ENCODE peak calls at places on chromosomes 5 and 9, in eight cellular contexts. S is fibroblast of the conjunctiva; C is SW 1271; D is mammary epithelial cell; V is RWPE2; G is activated naive CD4-positive, alpha-beta T cell treated with anti-CD3 and anti-CD28 coated beads, Interleukin-2, amount 50 U/mL, for 16 hours; N is ACHN; J is Ammon's horn. Q is an unnamed sample.

GRCh38 chr5:103290846-103291245 is 32.3 kb downstream of the MACIR start:
- DNase-seq in S (no peak), D (no peak), N (no peak), V (no peak), C (no peak), J (peak), G (no peak), Q (peak)

GRCh38 chr9:36187414-36187813 is 3.3 kb upstream of the CLTA start:
- DNase-seq in G (no peak), V (no peak), N (peak), C (no peak), D (peak), S (no peak), J (no peak), Q (no peak)

GRCh38 chr9:6045364-6045763 is 29.9 kb upstream of the RANBP6 start:
- DNase-seq in V (no peak), S (no peak), J (no peak), D (no peak), N (no peak), G (no peak), C (no peak), Q (no peak)

GRCh38 chr5:136192526-136193395 is at the start of gene SMIM32:
- DNase-seq in J (no peak), G (no peak), C (no peak), V (peak), N (no peak), D (no peak), S (no peak), Q (no peak)

GRCh38 chr5:140351609-140352334 is 5.4 kb upstream of the HBEGF start:
- DNase-seq in N (peak), G (peak), D (peak), J (peak), C (peak), S (peak), V (no peak), Q (peak)

GRCh38 chr5:53010819-53011218 is 21.7 kb downstream of the ITGA2 start:
- DNase-seq in C (no peak), V (no peak), G (no peak), S (no peak), D (peak), N (no peak), J (no peak), Q (no peak)

GRCh38 chr5:158658439-158659230 is 441.1 kb downstream of the EBF1 start:
- DNase-seq in J (no peak), D (no peak), V (no peak), S (peak), G (no peak), N (no peak), C (no peak), Q (no peak)

GRCh38 chr9:129320575-129321311 is 142.7 kb upstream of the IER5L start:
- DNase-seq in D (no peak), N (peak), J (peak), V (no peak), C (no peak), G (peak), S (peak), Q (peak)

GRCh38 chr5:40043916-40044315 is 619.1 kb upstream of the DAB2 start:
- DNase-seq in V (no peak), N (no peak), G (no peak), S (no peak), D (no peak), C (no peak), J (no peak), Q (no peak)

GRCh38 chr9:124709291-124709690 is 61.8 kb downstream of the NR6A1 start:
- DNase-seq in G (no peak), V (no peak), N (no peak), C (no peak), D (no peak), S (no peak), J (no peak), Q (no peak)

GRCh38 chr5:178067705-178068104 is 45.6 kb upstream of the N4BP3 start:
- DNase-seq in C (no peak), V (no peak), N (no peak), S (no peak), G (no peak), J (no peak), D (no peak), Q (no peak)

GRCh38 chr9:131960311-131960710 is 119.4 kb downstream of the MED27 start:
- DNase-seq in C (no peak), J (no peak), S (no peak), N (peak), V (no peak), G (no peak), D (peak), Q (peak)

GRCh38 chr5:73719616-73720015 is 93.6 kb downstream of the ARHGEF28 start:
- DNase-seq in C (no peak), G (no peak), J (no peak), N (no peak), D (no peak), S (no peak), V (no peak), Q (no peak)

GRCh38 chr5:38130346-38130745 is 128.0 kb upstream of the EGFLAM start:
- DNase-seq in G (no peak), S (no peak), V (no peak), N (no peak), C (no peak), D (no peak), J (no peak), Q (no peak)

GRCh38 chr5:73851782-73852181 is 225.8 kb downstream of the ARHGEF28 start:
- DNase-seq in V (no peak), D (no peak), C (no peak), S (no peak), J (no peak), N (no peak), G (no peak), Q (no peak)

GRCh38 chr9:117706421-117707150 is 2.4 kb downstream of the TLR4 start:
- DNase-seq in N (no peak), S (no peak), J (no peak), G (no peak), V (no peak), C (no peak), D (peak), Q (no peak)

GRCh38 chr9:127698985-127699670 is 7.7 kb upstream of the CFAP157 start:
- DNase-seq in N (peak), J (peak), D (peak), S (peak), G (peak), C (peak), V (peak), Q (peak)

GRCh38 chr5:87074934-87075541 is 192.6 kb upstream of the RASA1 start:
- DNase-seq in J (no peak), V (no peak), D (peak), C (no peak), N (no peak), S (no peak), G (no peak), Q (no peak)

GRCh38 chr5:139657363-139658321 is 9.5 kb downstream of the CXXC5 start:
- DNase-seq in C (no peak), D (no peak), G (no peak), J (no peak), V (no peak), S (no peak), N (no peak), Q (no peak)

GRCh38 chr5:55934117-55934613 is 60.6 kb downstream of the IL6ST start:
- DNase-seq in V (no peak), C (no peak), N (no peak), D (peak), J (no peak), S (no peak), G (no peak), Q (no peak)

GRCh38 chr5:9269024-9269423 is 276.9 kb downstream of the SEMA5A start:
- DNase-seq in S (no peak), D (peak), N (no peak), G (no peak), J (no peak), V (no peak), C (no peak), Q (no peak)

GRCh38 chr9:130732131-130732530 is 38.6 kb downstream of the EXOSC2 start:
- DNase-seq in N (peak), J (no peak), C (no peak), V (no peak), D (peak), S (no peak), G (no peak), Q (no peak)

GRCh38 chr5:176769911-176770310 is 40.4 kb upstream of the UNC5A start:
- DNase-seq in G (no peak), N (no peak), D (no peak), J (no peak), V (no peak), C (no peak), S (no peak), Q (no peak)

GRCh38 chr5:125411163-125412050 is 665.0 kb upstream of the ZNF608 start:
- DNase-seq in D (peak), V (no peak), C (no peak), G (no peak), S (peak), N (peak), J (peak), Q (peak)

GRCh38 chr9:127505396-127506116 is 54.2 kb downstream of the LRSAM1 start:
- DNase-seq in S (no peak), D (no peak), V (no peak), J (no peak), N (peak), G (peak), C (no peak), Q (no peak)

GRCh38 chr9:87950765-87951488 is 23.4 kb downstream of the CDK20 start:
- DNase-seq in V (no peak), G (no peak), S (peak), D (peak), J (no peak), C (no peak), N (peak), Q (no peak)

GRCh38 chr9:82810902-82811301 is 252.0 kb downstream of the RASEF start:
- DNase-seq in D (peak), S (peak), G (no peak), V (peak), J (no peak), N (peak), C (no peak), Q (no peak)

GRCh38 chr9:27460225-27461023 is 63.7 kb upstream of the IFNK start:
- DNase-seq in C (no peak), V (no peak), N (no peak), J (peak), G (no peak), S (peak), D (peak), Q (peak)

GRCh38 chr5:135986891-135987401 is 32.2 kb upstream of the LECT2 start:
- DNase-seq in J (no peak), D (no peak), C (no peak), V (no peak), S (no peak), G (no peak), N (no peak), Q (no peak)

GRCh38 chr9:127742435-127743088 is 7.5 kb upstream of the TOR2A start:
- DNase-seq in S (peak), V (no peak), N (peak), J (no peak), D (peak), G (no peak), C (no peak), Q (no peak)

GRCh38 chr5:58380655-58381054 is 79.2 kb downstream of the PLK2 start:
- DNase-seq in C (no peak), J (no peak), V (no peak), N (no peak), G (no peak), D (no peak), S (no peak), Q (no peak)

GRCh38 chr5:177086918-177087706 is 397 bp downstream of the FGFR4 start:
- DNase-seq in V (no peak), N (peak), D (peak), C (no peak), S (no peak), J (no peak), G (peak), Q (no peak)

GRCh38 chr5:104635216-104635615 is 1072.6 kb upstream of the NUDT12 start:
- DNase-seq in J (no peak), G (no peak), N (peak), S (no peak), V (no peak), D (no peak), C (no peak), Q (no peak)

GRCh38 chr9:79037338-79037737 is 534.4 kb upstream of the TLE4 start:
- DNase-seq in D (no peak), C (no peak), V (no peak), G (no peak), N (no peak), J (no peak), S (no peak), Q (no peak)

GRCh38 chr9:91557352-91557751 is 133.7 kb upstream of the NFIL3 start:
- DNase-seq in N (no peak), G (no peak), C (no peak), S (no peak), J (no peak), V (no peak), D (no peak), Q (no peak)

GRCh38 chr9:950139-950538 is 26.3 kb upstream of the DMRT3 start:
- DNase-seq in S (no peak), D (no peak), G (no peak), V (no peak), C (no peak), N (no peak), J (no peak), Q (no peak)

GRCh38 chr5:174790906-174791305 is 66.5 kb downstream of the MSX2 start:
- DNase-seq in J (no peak), V (no peak), N (no peak), D (no peak), C (no peak), G (no peak), S (no peak), Q (peak)